ENCODE peak calls at places on chromosomes 1 and 21, in ten cellular contexts. T is B cell; J is stimulated activated CD4-positive, alpha-beta T cell treated with anti-CD3 and anti-CD28 coated beads, Interleukin-1b, Interleukin-23, amount 100 ng/mL, for 48 hours; F is fibroblast of mammary gland; N is neuronal stem cell; H is NCI-H1092; G is stimulated activated CD8-positive, alpha-beta memory T cell treated with anti-CD3 and anti-CD28 coated beads, Interleukin-15, amount 100 ng/mL, for 1 hour; P is stomach; K is skeletal muscle cell; B is tibial artery. E is an unnamed sample.

GRCh38 chr21:34204481-34205439 is 131.4 kb downstream of the MRPS6 start:
- DNase-seq in T (no peak), J (no peak), F (no peak), N (no peak), H (peak; percentile 91), G (no peak), P (no peak), K (no peak), B (no peak), E (no peak)

GRCh38 chr1:100188617-100189016 is 10.6 kb upstream of the LRRC39 start:
- DNase-seq in T (no peak), J (no peak), F (peak; percentile 76), N (no peak), H (peak; percentile 55), G (no peak), P (no peak), K (peak; percentile 73), B (no peak), E (no peak)

GRCh38 chr1:58922302-58923089 is 138.6 kb upstream of the JUN start:
- DNase-seq in T (no peak), J (peak; percentile 72), F (peak; percentile 54), N (no peak), H (no peak), G (peak; percentile 7), P (peak; percentile 81), K (peak; percentile 63), B (peak; percentile 49), E (no peak)

GRCh38 chr21:17045214-17045835 is 467.5 kb upstream of the CXADR start:
- DNase-seq in T (no peak), J (no peak), F (peak; percentile 65), N (no peak), H (peak; percentile 4), G (no peak), P (no peak), K (no peak), B (no peak), E (no peak)

GRCh38 chr1:164843743-164844500 is 284.9 kb downstream of the PBX1 start:
- DNase-seq in T (no peak), J (no peak), F (no peak), N (no peak), H (no peak), G (no peak), P (no peak), K (no peak), B (no peak), E (no peak)

GRCh38 chr1:232518357-232518756 is 111.6 kb downstream of the SIPA1L2 start:
- DNase-seq in T (no peak), J (no peak), F (no peak), N (no peak), H (no peak), G (no peak), P (no peak), K (no peak), B (no peak), E (no peak)

GRCh38 chr1:218439541-218440295 is 94.6 kb downstream of the TGFB2 start:
- DNase-seq in T (no peak), J (no peak), F (no peak), N (no peak), H (peak; percentile 24), G (no peak), P (no peak), K (no peak), B (peak; percentile 45), E (no peak)

GRCh38 chr1:31745071-31745897 is 18.9 kb downstream of the ADGRB2 start:
- DNase-seq in T (no peak), J (peak; percentile 57), F (peak; percentile 54), N (no peak), H (peak; percentile 40), G (no peak), P (peak; percentile 75), K (no peak), B (peak; percentile 37), E (no peak)

GRCh38 chr1:156600733-156601121 is 552 bp downstream of the GPATCH4 start:
- DNase-seq in T (no peak), J (no peak), F (peak; percentile 16), N (no peak), H (no peak), G (no peak), P (no peak), K (no peak), B (no peak), E (no peak)

GRCh38 chr21:33976082-33976979 is 60.7 kb upstream of the ATP5PO start:
- DNase-seq in T (peak; percentile 28), J (peak; percentile 74), F (peak; percentile 99), N (no peak), H (no peak), G (no peak), P (no peak), K (peak; percentile 96), B (no peak), E (no peak)

GRCh38 chr1:211897011-211897410 is 66.4 kb upstream of the LPGAT1 start:
- DNase-seq in T (no peak), J (no peak), F (no peak), N (no peak), H (no peak), G (no peak), P (no peak), K (no peak), B (no peak), E (no peak)

GRCh38 chr1:210482936-210483642 is 154.4 kb downstream of the HHAT start:
- DNase-seq in T (no peak), J (no peak), F (no peak), N (no peak), H (no peak), G (no peak), P (no peak), K (no peak), B (no peak), E (no peak)

GRCh38 chr1:24825174-24825573 is 79.9 kb downstream of the CLIC4 start:
- DNase-seq in T (no peak), J (no peak), F (no peak), N (no peak), H (no peak), G (no peak), P (no peak), K (no peak), B (no peak), E (no peak)

GRCh38 chr1:145995964-145996432 is 381 bp downstream of the TXNIP start:
- DNase-seq in T (no peak), J (no peak), F (no peak), N (no peak), H (no peak), G (no peak), P (peak; percentile 37), K (no peak), B (no peak), E (no peak)

GRCh38 chr1:69791311-69791710 is 223.6 kb downstream of the LRRC7 start:
- DNase-seq in T (no peak), J (no peak), F (peak; percentile 19), N (no peak), H (no peak), G (no peak), P (no peak), K (no peak), B (no peak), E (no peak)

GRCh38 chr1:119079881-119080280 is 60.6 kb downstream of the WARS2 start:
- DNase-seq in T (no peak), J (no peak), F (no peak), N (no peak), H (no peak), G (no peak), P (no peak), K (no peak), B (no peak), E (no peak)

GRCh38 chr1:29713857-29714256 is 477.5 kb downstream of the PTPRU start:
- DNase-seq in T (no peak), J (no peak), F (peak; percentile 49), N (no peak), H (no peak), G (no peak), P (no peak), K (no peak), B (no peak), E (no peak)

GRCh38 chr1:161159087-161159914 is at the start of gene USP21:
- DNase-seq in T (peak; percentile 95), J (peak; percentile 91), F (peak; percentile 84), N (peak; percentile 92), H (peak; percentile 95), G (peak; percentile 86), P (peak; percentile 94), K (peak; percentile 56), B (peak; percentile 93), E (peak; percentile 96)

GRCh38 chr1:245797592-245798366 is 643.0 kb downstream of the KIF26B start:
- DNase-seq in T (no peak), J (no peak), F (peak; percentile 37), N (peak; percentile 15), H (no peak), G (no peak), P (no peak), K (no peak), B (no peak), E (peak; percentile 64)

GRCh38 chr1:92301021-92301420 is 2.2 kb downstream of the RPAP2 start:
- DNase-seq in T (no peak), J (no peak), F (no peak), N (no peak), H (no peak), G (no peak), P (no peak), K (no peak), B (no peak), E (no peak)

GRCh38 chr1:118335372-118335771 is 150.3 kb upstream of the SPAG17 start:
- DNase-seq in T (no peak), J (no peak), F (peak; percentile 73), N (no peak), H (no peak), G (no peak), P (no peak), K (peak; percentile 75), B (no peak), E (no peak)

GRCh38 chr1:33036051-33036525 is 595 bp downstream of the AK2 start:
- DNase-seq in T (no peak), J (peak; percentile 12), F (peak; percentile 35), N (no peak), H (no peak), G (no peak), P (no peak), K (no peak), B (no peak), E (no peak)